ENCODE peak calls at places on chromosomes 4 and X, in seven cellular contexts. One of them, this sample, is unnamed.

GRCh38 chr4:306551-306961 is 1.3 kb upstream of the ZNF732 start:
- DNase-seq in activated CD4-positive, alpha-beta T cell treated with anti-CD3 and anti-CD28 coated beads, Interleukin-2, amount 50 U/mL, for 4 hours: no peak
- DNase-seq in neural crest cell: no peak
- DNase-seq in Karpas-422: peak; percentile 98
- DNase-seq in ascending aorta: no peak
- DNase-seq in epithelial cell of esophagus: no peak
- DNase-seq in substantia nigra: no peak
- DNase-seq in this sample: no peak

GRCh38 chr4:125313989-125314602 is 659 bp upstream of the FAT4 start:
- DNase-seq in epithelial cell of esophagus: no peak
- DNase-seq in neural crest cell: no peak
- DNase-seq in Karpas-422: no peak
- DNase-seq in substantia nigra: no peak
- DNase-seq in activated CD4-positive, alpha-beta T cell treated with anti-CD3 and anti-CD28 coated beads, Interleukin-2, amount 50 U/mL, for 4 hours: no peak
- DNase-seq in ascending aorta: no peak
- DNase-seq in this sample: no peak

GRCh38 chrX:103629295-103630170 is 758 bp downstream of the TCEAL1 start:
- DNase-seq in Karpas-422: peak; percentile 55
- DNase-seq in epithelial cell of esophagus: peak; percentile 48
- DNase-seq in neural crest cell: peak; percentile 49
- DNase-seq in substantia nigra: peak; percentile 63
- DNase-seq in activated CD4-positive, alpha-beta T cell treated with anti-CD3 and anti-CD28 coated beads, Interleukin-2, amount 50 U/mL, for 4 hours: no peak
- DNase-seq in ascending aorta: no peak
- DNase-seq in this sample: peak; percentile 77

GRCh38 chr4:83170952-83171399 is 56.4 kb upstream of the PLAC8 start:
- DNase-seq in neural crest cell: no peak
- DNase-seq in activated CD4-positive, alpha-beta T cell treated with anti-CD3 and anti-CD28 coated beads, Interleukin-2, amount 50 U/mL, for 4 hours: no peak
- DNase-seq in epithelial cell of esophagus: peak; percentile 29
- DNase-seq in ascending aorta: no peak
- DNase-seq in Karpas-422: no peak
- DNase-seq in substantia nigra: no peak
- DNase-seq in this sample: no peak

GRCh38 chr4:1644906-1645657 is 39.0 kb downstream of the FAM53A start:
- DNase-seq in neural crest cell: peak; percentile 31
- DNase-seq in Karpas-422: no peak
- DNase-seq in ascending aorta: no peak
- DNase-seq in activated CD4-positive, alpha-beta T cell treated with anti-CD3 and anti-CD28 coated beads, Interleukin-2, amount 50 U/mL, for 4 hours: no peak
- DNase-seq in epithelial cell of esophagus: peak; percentile 47
- DNase-seq in substantia nigra: peak; percentile 88
- DNase-seq in this sample: peak; percentile 82

GRCh38 chrX:71224098-71224708 is 1.2 kb downstream of the GJB1 start:
- DNase-seq in epithelial cell of esophagus: no peak
- DNase-seq in Karpas-422: no peak
- DNase-seq in neural crest cell: no peak
- DNase-seq in substantia nigra: no peak
- DNase-seq in activated CD4-positive, alpha-beta T cell treated with anti-CD3 and anti-CD28 coated beads, Interleukin-2, amount 50 U/mL, for 4 hours: no peak
- DNase-seq in ascending aorta: no peak
- DNase-seq in this sample: no peak

GRCh38 chr4:122632396-122633143 is 11.7 kb upstream of the IL21 start:
- DNase-seq in substantia nigra: no peak
- DNase-seq in Karpas-422: peak; percentile 62
- DNase-seq in ascending aorta: no peak
- DNase-seq in activated CD4-positive, alpha-beta T cell treated with anti-CD3 and anti-CD28 coated beads, Interleukin-2, amount 50 U/mL, for 4 hours: no peak
- DNase-seq in neural crest cell: no peak
- DNase-seq in epithelial cell of esophagus: no peak
- DNase-seq in this sample: no peak

GRCh38 chrX:140524556-140524955 is 19.7 kb upstream of the SOX3 start:
- DNase-seq in neural crest cell: no peak
- DNase-seq in ascending aorta: no peak
- DNase-seq in activated CD4-positive, alpha-beta T cell treated with anti-CD3 and anti-CD28 coated beads, Interleukin-2, amount 50 U/mL, for 4 hours: no peak
- DNase-seq in Karpas-422: no peak
- DNase-seq in epithelial cell of esophagus: peak; percentile 43
- DNase-seq in substantia nigra: no peak
- DNase-seq in this sample: no peak

GRCh38 chr4:156829194-156829593 is 142.4 kb downstream of the PDGFC start:
- DNase-seq in epithelial cell of esophagus: peak; percentile 4
- DNase-seq in substantia nigra: no peak
- DNase-seq in neural crest cell: no peak
- DNase-seq in ascending aorta: no peak
- DNase-seq in Karpas-422: no peak
- DNase-seq in activated CD4-positive, alpha-beta T cell treated with anti-CD3 and anti-CD28 coated beads, Interleukin-2, amount 50 U/mL, for 4 hours: no peak
- DNase-seq in this sample: no peak

GRCh38 chr4:169108303-169108702 is 98.2 kb upstream of the CBR4 start:
- DNase-seq in ascending aorta: no peak
- DNase-seq in substantia nigra: no peak
- DNase-seq in neural crest cell: no peak
- DNase-seq in epithelial cell of esophagus: no peak
- DNase-seq in Karpas-422: no peak
- DNase-seq in activated CD4-positive, alpha-beta T cell treated with anti-CD3 and anti-CD28 coated beads, Interleukin-2, amount 50 U/mL, for 4 hours: no peak
- DNase-seq in this sample: no peak

GRCh38 chrX:134004038-134004437 is 18.6 kb upstream of the GPC3 start:
- DNase-seq in neural crest cell: no peak
- DNase-seq in substantia nigra: no peak
- DNase-seq in Karpas-422: no peak
- DNase-seq in activated CD4-positive, alpha-beta T cell treated with anti-CD3 and anti-CD28 coated beads, Interleukin-2, amount 50 U/mL, for 4 hours: no peak
- DNase-seq in epithelial cell of esophagus: peak; percentile 73
- DNase-seq in ascending aorta: no peak
- DNase-seq in this sample: no peak

This sample was measured in dorsolateral prefrontal cortex.